ENCODE peak calls at places on chromosomes 7 and 10, in four cellular contexts. G is K562, T is HepG2, L is WTC11. W is an unnamed sample.

GRCh38 chr10:132385721-132386418 is 11.1 kb upstream of the PWWP2B start:
- DNase-seq in L (no peak), G (no peak), T (no peak), W (no peak)

GRCh38 chr10:13758302-13758701 is 171.5 kb downstream of the PRPF18 start:
- DNase-seq in G (no peak), L (peak; percentile 25), T (no peak), W (no peak)

GRCh38 chr7:91324663-91325062 is 60.4 kb downstream of the FZD1 start:
- DNase-seq in G (no peak), L (no peak), T (no peak), W (no peak)

GRCh38 chr7:131370523-131370968 is 42.9 kb downstream of the MKLN1 start:
- DNase-seq in T (no peak), G (no peak), L (no peak), W (peak; percentile 48)

GRCh38 chr7:75711634-75712494 is 26.9 kb downstream of the HIP1 start:
- DNase-seq in T (no peak), G (no peak), L (no peak), W (no peak)

GRCh38 chr7:75038508-75038907 is 35.1 kb downstream of the RCC1L start:
- DNase-seq in G (no peak), L (no peak), T (no peak), W (no peak)

GRCh38 chr7:104126411-104126841 is 81.4 kb downstream of the ORC5 start:
- DNase-seq in G (no peak), L (no peak), T (no peak), W (no peak)

GRCh38 chr7:158391141-158391540 is 196.5 kb downstream of the PTPRN2 start:
- DNase-seq in L (no peak), G (no peak), T (no peak), W (no peak)

GRCh38 chr10:58457761-58458616 is 54.7 kb upstream of the BICC1 start:
- DNase-seq in G (no peak), T (peak; percentile 92), L (no peak), W (no peak)

GRCh38 chr10:6128591-6129383 is 40.0 kb downstream of the RBM17 start:
- DNase-seq in L (no peak), T (no peak), G (no peak), W (no peak)

GRCh38 chr7:80677629-80678028 is 39.2 kb downstream of the CD36 start:
- DNase-seq in G (no peak), L (no peak), T (no peak), W (no peak)

GRCh38 chr10:121595806-121596667 is 2.2 kb downstream of the FGFR2 start:
- DNase-seq in L (peak; percentile 53), G (no peak), T (no peak), W (no peak)

GRCh38 chr10:14405076-14406065 is 74.6 kb upstream of the FRMD4A start:
- DNase-seq in T (no peak), G (no peak), L (no peak), W (no peak)

GRCh38 chr7:99625321-99625720 is 8.6 kb downstream of the ZSCAN25 start:
- DNase-seq in T (no peak), G (no peak), L (no peak), W (no peak)

GRCh38 chr7:14170872-14171271 is 181.4 kb upstream of the ETV1 start:
- DNase-seq in L (no peak), G (no peak), T (no peak), W (no peak)

GRCh38 chr7:19117081-19117869 is at the start of gene TWIST1:
- DNase-seq in G (no peak), L (peak; percentile 65), T (no peak), W (no peak)

GRCh38 chr7:91265693-91266066 is 1.4 kb downstream of the FZD1 start:
- DNase-seq in T (no peak), G (no peak), L (peak; percentile 18), W (no peak)

GRCh38 chr7:27220440-27220955 is 20.6 kb upstream of the HOXA13 start:
- DNase-seq in L (no peak), G (no peak), T (no peak), W (no peak)

GRCh38 chr10:133180915-133181639 is 21.1 kb downstream of the KNDC1 start:
- DNase-seq in L (no peak), G (no peak), T (no peak), W (no peak)

GRCh38 chr7:7330997-7331396 is 148.7 kb downstream of the C1GALT1 start:
- DNase-seq in G (peak; percentile 14), L (no peak), T (no peak), W (no peak)

GRCh38 chr7:92875719-92876118 is 39.3 kb upstream of the CDK6 start:
- DNase-seq in T (no peak), L (no peak), G (no peak), W (no peak)

GRCh38 chr10:34384363-34384762 is 430.7 kb downstream of the PARD3 start:
- DNase-seq in T (no peak), L (no peak), G (no peak), W (no peak)

GRCh38 chr10:10826125-10826524 is 191.5 kb upstream of the CELF2 start:
- DNase-seq in L (no peak), T (no peak), G (no peak), W (no peak)

GRCh38 chr10:2049560-2049959 is 312.2 kb upstream of the ADARB2 start:
- DNase-seq in T (no peak), L (no peak), G (no peak), W (no peak)

GRCh38 chr10:43056568-43057011 is 20.3 kb upstream of the RET start:
- DNase-seq in G (no peak), L (no peak), T (no peak), W (no peak)

GRCh38 chr7:142717453-142717852 is 31.8 kb upstream of the PRSS1 start:
- DNase-seq in L (no peak), G (no peak), T (no peak), W (no peak)

GRCh38 chr10:101285519-101286070 is 56.3 kb upstream of the LBX1 start:
- DNase-seq in G (no peak), T (no peak), L (peak; percentile 71), W (no peak)

GRCh38 chr7:123948122-123948521 is 23.1 kb downstream of the SPAM1 start:
- DNase-seq in T (no peak), L (no peak), G (no peak), W (no peak)

GRCh38 chr7:113263749-113264148 is 145.4 kb upstream of the SMIM30 start:
- DNase-seq in L (no peak), G (peak; percentile 19), T (no peak), W (no peak)

GRCh38 chr7:123865517-123866117 is 20.6 kb downstream of the HYAL4 start:
- DNase-seq in G (peak; percentile 42), L (peak; percentile 42), T (peak; percentile 62), W (peak; percentile 21)

GRCh38 chr7:116122972-116123595 is 87.3 kb upstream of the TES start:
- DNase-seq in T (peak; percentile 20), G (peak; percentile 21), L (no peak), W (no peak)

GRCh38 chr10:69404786-69405185 is 11.9 kb downstream of the TACR2 start:
- DNase-seq in T (no peak), L (no peak), G (no peak), W (no peak)

GRCh38 chr10:7817984-7818294 is 366 bp upstream of the TAF3 start:
- DNase-seq in T (no peak), L (no peak), G (no peak), W (peak; percentile 16)

GRCh38 chr10:124072106-124072505 is 21.3 kb downstream of the CHST15 start:
- DNase-seq in G (no peak), T (peak; percentile 38), L (no peak), W (no peak)

GRCh38 chr7:28272461-28272877 is 91.9 kb upstream of the JAZF1 start:
- DNase-seq in L (peak; percentile 61), G (peak; percentile 27), T (no peak), W (no peak)

GRCh38 chr7:129574487-129574886 is 37.0 kb upstream of the NRF1 start:
- DNase-seq in L (no peak), T (no peak), G (no peak), W (no peak)

GRCh38 chr10:20627918-20628499 is 269.1 kb downstream of the NEBL start:
- DNase-seq in G (no peak), L (no peak), T (no peak), W (no peak)

GRCh38 chr10:20627085-20627484 is 270.0 kb downstream of the NEBL start:
- DNase-seq in T (no peak), L (no peak), G (no peak), W (no peak)

GRCh38 chr10:20624642-20625041 is 272.5 kb downstream of the NEBL start:
- DNase-seq in T (no peak), G (no peak), L (no peak), W (no peak)

GRCh38 chr10:20623561-20623960 is 273.6 kb downstream of the NEBL start:
- DNase-seq in G (no peak), L (no peak), T (no peak), W (no peak)

DNA sequence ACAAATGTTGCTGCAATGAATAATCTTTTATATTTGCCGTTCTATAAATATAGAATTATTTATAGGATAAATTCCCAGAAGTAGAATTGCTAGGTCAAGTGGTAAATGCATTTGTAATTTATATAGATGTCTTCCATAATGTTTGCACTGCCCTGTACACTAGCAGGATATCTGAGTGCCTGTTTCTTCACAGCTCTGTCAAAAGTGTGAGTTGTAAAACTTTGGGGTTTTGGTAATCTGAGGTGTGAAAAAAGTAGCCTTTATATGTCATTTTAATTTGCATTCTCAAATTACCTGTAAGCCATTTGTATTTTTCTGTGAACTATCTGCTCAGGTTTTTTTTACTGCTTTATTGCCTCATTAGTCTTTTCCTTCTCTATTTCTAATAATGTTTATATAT is 271.2 kb downstream of the NEBL start:
- DNase-seq in G (no peak), L (no peak), T (no peak), W (no peak)
- TF ChIP-seq CREM in G (no peak), L (no peak), T (no peak), W (no peak)

GRCh38 chr7:126791306-126791705 is 461.4 kb downstream of the GRM8 start:
- DNase-seq in L (no peak), G (no peak), T (no peak), W (no peak)

GRCh38 chr7:126792501-126792900 is 460.2 kb downstream of the GRM8 start:
- DNase-seq in G (no peak), T (no peak), L (no peak), W (no peak)

DNA sequence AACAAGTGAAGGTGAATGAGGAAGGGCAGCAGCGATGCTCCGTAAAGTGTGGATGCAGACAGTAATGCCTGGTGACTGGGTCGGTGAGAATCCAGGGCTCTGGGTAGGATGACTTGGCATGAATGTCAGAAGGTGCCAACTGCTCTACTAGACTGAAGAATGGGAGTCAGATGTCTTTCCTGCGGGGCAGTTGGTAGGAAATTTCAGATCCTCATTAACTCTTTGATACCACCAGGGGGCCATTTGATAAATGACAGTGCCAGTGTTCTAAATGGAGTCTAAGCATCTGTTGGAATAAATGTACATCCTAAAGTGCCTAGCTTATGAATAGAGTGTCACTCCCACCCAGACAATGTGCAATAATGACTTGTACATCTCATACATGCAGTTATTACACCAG is 462.0 kb downstream of the GRM8 start:
- DNase-seq in G (no peak), T (no peak), L (no peak), W (no peak)
- TF ChIP-seq CREM in G (no peak), T (no peak), L (no peak), W (no peak)

GRCh38 chr10:102643346-102644065 is 773 bp upstream of the TRIM8 start:
- DNase-seq in L (peak; percentile 63), G (peak; percentile 57), T (peak; percentile 70), W (no peak)
- TF ChIP-seq CREM in L (no peak), G (no peak), T (no peak), W (no peak)

DNA sequence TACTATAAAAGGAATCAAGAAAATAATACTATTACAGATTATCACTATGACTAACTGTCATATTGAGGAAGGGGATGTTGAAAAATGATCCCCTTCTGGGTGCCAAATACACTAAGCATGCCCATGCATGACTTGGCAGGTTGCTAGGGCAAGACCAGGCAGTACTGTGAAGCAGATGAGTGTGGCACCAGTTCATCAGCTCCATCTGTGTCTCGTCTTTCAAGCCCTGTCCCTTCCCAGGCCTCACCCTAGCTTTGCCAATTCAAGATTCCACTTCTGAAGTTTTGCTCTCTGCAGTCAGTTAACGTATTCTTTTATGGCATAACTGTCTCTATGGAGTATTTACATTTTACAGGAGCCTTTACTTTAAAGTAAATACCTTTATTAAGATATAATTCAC is 135.6 kb upstream of the HPS1 start:
- DNase-seq in L (no peak), G (no peak), T (no peak), W (no peak)
- TF ChIP-seq CREM in L (no peak), G (no peak), T (no peak), W (no peak)